ENCODE peak calls at places on chromosome 22, in five cellular contexts. G is endothelial cell of umbilical vein, S is MM.1S, W is GM12878, K is neuronal stem cell. N is an unnamed sample.

GRCh38 chr22:39132281-39132680 is 20.2 kb downstream of the CBX7 start:
- DNase-seq in G (no peak), S (no peak), W (no peak), K (no peak), N (no peak)

GRCh38 chr22:19825016-19825339 is 29.7 kb downstream of the GNB1L start:
- DNase-seq in G (no peak), S (no peak), W (no peak), K (no peak), N (peak)

GRCh38 chr22:17739196-17739975 is 34.9 kb downstream of the BID start:
- DNase-seq in G (no peak), S (no peak), W (no peak), K (no peak), N (no peak)

GRCh38 chr22:39643311-39644083 is 72.9 kb downstream of the CACNA1I start:
- DNase-seq in G (no peak), S (no peak), W (no peak), K (no peak), N (no peak)

GRCh38 chr22:29762263-29762662 is 4.5 kb downstream of the ZMAT5 start:
- DNase-seq in G (no peak), S (no peak), W (no peak), K (no peak), N (no peak)

GRCh38 chr22:22916215-22916951 is 28.8 kb downstream of the IGLL5 start:
- DNase-seq in G (no peak), S (no peak), W (no peak), K (no peak), N (no peak)

GRCh38 chr22:28477556-28477955 is 202.1 kb downstream of the TTC28 start:
- DNase-seq in G (no peak), S (no peak), W (no peak), K (no peak), N (no peak)

GRCh38 chr22:37059876-37060449 is 8.4 kb downstream of the KCTD17 start:
- DNase-seq in G (no peak), S (no peak), W (no peak), K (no peak), N (no peak)

GRCh38 chr22:19818264-19819208 is 36.1 kb downstream of the GNB1L start:
- DNase-seq in G (no peak), S (no peak), W (no peak), K (no peak), N (peak)

GRCh38 chr22:50084570-50084969 is 656 bp downstream of the MLC1 start:
- DNase-seq in G (no peak), S (no peak), W (no peak), K (no peak), N (no peak)
- H3K4me3 ChIP-seq in G (no peak), S (no peak), W (no peak), K (no peak), N (no peak)

DNA sequence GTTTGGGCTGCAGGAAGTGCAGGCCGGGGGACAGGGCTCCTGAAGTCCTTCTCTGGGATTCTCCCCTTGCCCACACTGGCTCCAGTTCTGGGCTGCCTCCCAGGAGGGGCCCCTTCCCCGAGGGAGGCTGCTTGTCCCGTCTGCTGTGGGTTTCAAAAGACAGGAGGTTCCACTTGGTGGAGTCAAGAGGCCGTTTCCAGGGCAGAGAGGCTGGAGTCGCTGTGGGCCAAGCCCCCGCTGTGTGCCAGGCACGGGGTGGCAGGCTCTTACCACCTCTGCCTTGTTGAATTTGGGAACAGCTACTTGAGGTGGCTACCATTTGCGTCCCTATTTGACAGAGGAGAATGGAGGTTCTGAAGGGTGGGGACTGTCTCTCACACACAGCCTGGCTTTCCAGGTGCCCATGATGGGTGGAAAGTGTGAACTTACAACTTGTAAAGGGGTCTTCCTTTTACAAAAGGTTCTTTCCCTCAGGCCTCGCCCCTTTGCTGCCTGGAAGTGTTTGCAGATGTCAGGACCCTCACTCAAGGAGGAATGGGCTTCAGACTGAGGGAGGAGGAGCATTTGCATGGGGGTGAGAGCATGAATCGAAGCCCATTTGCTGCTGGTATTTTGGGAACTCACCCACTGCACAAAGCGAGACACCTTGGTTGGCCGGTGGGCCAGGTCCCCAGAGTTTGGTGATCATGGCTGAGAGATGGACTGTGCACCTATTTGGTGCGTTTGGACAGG is 24.9 kb downstream of the MPPED1 start:
- DNase-seq in G (no peak), S (no peak), W (no peak), K (no peak), N (no peak)
- H3K4me2 ChIP-seq in G (no peak), S (no peak), W (no peak), K (no peak), N (no peak)

DNA sequence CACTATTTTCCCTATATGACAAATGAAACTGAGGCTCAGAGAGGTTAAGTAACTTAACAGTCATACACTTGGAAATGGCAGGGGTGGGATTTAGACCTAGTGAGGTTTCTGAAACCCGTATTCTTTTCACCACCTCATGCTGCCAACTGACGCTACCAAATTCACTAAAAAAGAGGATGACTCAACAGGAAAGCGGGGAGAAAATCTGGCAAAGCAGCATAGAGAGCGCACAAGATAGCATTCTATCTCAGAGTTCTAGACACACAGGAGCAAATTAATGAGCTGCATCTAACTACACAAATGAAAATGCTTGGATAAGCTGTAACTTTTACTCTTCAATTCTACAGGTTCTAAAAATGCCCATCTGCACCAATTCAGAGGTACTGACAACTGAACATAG is 136.4 kb downstream of the RBFOX2 start:
- DNase-seq in G (peak), S (no peak), W (no peak), K (no peak), N (no peak)
- H3K4me3 ChIP-seq in G (no peak), S (no peak), W (no peak), K (no peak), N (no peak)

GRCh38 chr22:45450101-45450785 is 36.8 kb downstream of the RIBC2 start:
- DNase-seq in G (no peak), S (no peak), W (no peak), K (no peak), N (no peak)
- H3K4me2 ChIP-seq in G (no peak), S (no peak), W (no peak), K (no peak), N (no peak)

DNA sequence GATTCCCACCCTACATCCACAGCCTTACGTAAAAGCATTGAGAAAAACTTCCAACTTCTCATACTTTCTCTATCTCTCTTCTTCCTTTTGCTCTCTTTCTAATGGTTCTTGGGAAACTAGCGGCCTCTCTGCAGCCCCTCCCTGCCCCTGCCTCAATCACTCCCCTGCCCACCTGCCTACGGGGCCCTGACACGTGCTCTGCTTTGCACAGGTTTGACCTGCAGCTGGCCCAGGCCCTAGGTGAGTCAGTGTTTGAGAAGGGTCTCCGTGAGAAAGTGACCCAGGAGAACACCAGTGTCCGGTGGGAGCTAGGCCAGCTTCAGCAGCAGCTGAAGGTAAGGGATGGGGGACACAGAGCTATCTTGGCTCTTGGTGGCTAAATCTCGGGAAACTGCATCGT is 160.4 kb downstream of the MYO18B start:
- DNase-seq in G (no peak), S (no peak), W (no peak), K (no peak), N (no peak)
- H3K4me3 ChIP-seq in G (no peak), S (no peak), W (no peak), K (no peak), N (no peak)

DNA sequence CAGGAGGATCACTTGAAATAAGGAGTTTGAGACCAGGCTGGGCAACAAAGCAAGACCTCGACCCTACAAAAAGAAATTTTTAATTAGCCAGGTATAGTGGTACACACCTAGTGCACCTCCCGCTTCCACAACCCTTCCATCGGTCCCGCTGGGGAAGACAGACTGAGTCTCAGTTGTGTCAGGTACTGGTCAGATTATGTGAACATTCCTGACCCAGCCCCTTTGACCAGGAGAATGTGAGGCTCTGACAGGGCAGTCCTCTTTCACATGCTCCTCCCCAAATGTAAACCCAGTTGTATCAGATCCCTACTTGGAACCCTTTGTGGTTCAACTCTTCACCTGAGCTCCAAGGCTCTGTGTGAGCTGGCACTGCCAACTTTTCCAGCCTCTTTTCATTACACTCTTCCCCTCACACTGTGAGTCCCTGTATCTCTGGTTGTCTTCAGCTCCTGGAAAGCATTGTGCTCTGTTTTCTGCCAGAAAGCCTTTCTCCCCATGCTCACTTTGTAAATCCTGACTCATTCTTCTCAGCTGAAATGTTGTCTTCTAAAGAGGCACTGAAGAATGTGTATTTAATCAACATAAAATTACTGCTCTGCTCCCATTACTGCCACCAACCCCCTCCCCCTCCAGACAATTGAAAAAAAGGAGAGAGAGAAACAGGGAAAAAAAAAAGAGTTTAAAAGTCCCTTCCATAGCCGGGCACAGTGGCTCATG is 2.1 kb upstream of the TTLL12 start:
- DNase-seq in G (no peak), S (no peak), W (no peak), K (no peak), N (no peak)
- H3K4me2 ChIP-seq in G (no peak), S (no peak), W (no peak), K (no peak), N (no peak)

GRCh38 chr22:43345356-43345755 is 2.2 kb upstream of the SCUBE1 start:
- DNase-seq in G (no peak), S (no peak), W (no peak), K (no peak), N (no peak)

GRCh38 chr22:43345761-43346261 is 2.6 kb upstream of the SCUBE1 start:
- DNase-seq in G (no peak), S (no peak), W (no peak), K (no peak), N (no peak)

GRCh38 chr22:43341565-43341964 is 1.6 kb downstream of the SCUBE1 start:
- DNase-seq in G (no peak), S (no peak), W (no peak), K (no peak), N (no peak)

GRCh38 chr22:43342347-43343261 is 568 bp downstream of the SCUBE1 start:
- DNase-seq in G (no peak), S (no peak), W (no peak), K (no peak), N (no peak)

GRCh38 chr22:43343262-43343988 is at the start of gene SCUBE1:
- DNase-seq in G (peak), S (peak), W (no peak), K (peak), N (no peak)
- H3K4me3 ChIP-seq in G (no peak), S (no peak), W (no peak), K (no peak), N (no peak)

GRCh38 chr22:43243275-43243768 is 56.4 kb upstream of the TTLL12 start:
- DNase-seq in G (no peak), S (no peak), W (no peak), K (no peak), N (no peak)

GRCh38 chr22:43247546-43248260 is 60.8 kb upstream of the TTLL12 start:
- DNase-seq in G (no peak), S (no peak), W (no peak), K (no peak), N (no peak)

GRCh38 chr22:43244385-43244784 is 57.5 kb upstream of the TTLL12 start:
- DNase-seq in G (no peak), S (no peak), W (no peak), K (no peak), N (no peak)

GRCh38 chr22:43242627-43243026 is 55.7 kb upstream of the TTLL12 start:
- DNase-seq in G (no peak), S (no peak), W (no peak), K (no peak), N (no peak)

GRCh38 chr22:43244803-43245527 is 58.0 kb upstream of the TTLL12 start:
- DNase-seq in G (no peak), S (no peak), W (no peak), K (no peak), N (no peak)
- H3K4me2 ChIP-seq in G (no peak), S (no peak), W (no peak), K (no peak), N (no peak)

GRCh38 chr22:50298937-50299656 is 8.3 kb downstream of the PLXNB2 start:
- DNase-seq in G (no peak), S (no peak), W (no peak), K (no peak), N (no peak)
- H3K4me3 ChIP-seq in G (no peak), S (no peak), W (peak), K (no peak), N (no peak)